ENCODE peak calls at places on chromosome 2, in four cellular contexts. R is AG10803, F is GM12865, H is spleen. D is an unnamed sample.

GRCh38 chr2:122737429-122738077 is 982.1 kb downstream of the TSN start:
- DNase-seq in R (no peak), F (peak; percentile 61), H (no peak), D (no peak)

GRCh38 chr2:166994588-166995336 is 106.5 kb downstream of the XIRP2 start:
- DNase-seq in R (no peak), F (no peak), H (no peak), D (no peak)

GRCh38 chr2:9136997-9137819 is 69.4 kb upstream of the ASAP2 start:
- DNase-seq in R (no peak), F (no peak), H (peak; percentile 63), D (no peak)

GRCh38 chr2:205898744-205899143 is 187.2 kb downstream of the INO80D start:
- DNase-seq in R (no peak), F (no peak), H (no peak), D (no peak)

GRCh38 chr2:174951746-174952145 is 53.4 kb downstream of the CHN1 start:
- DNase-seq in R (peak; percentile 76), F (no peak), H (no peak), D (no peak)

GRCh38 chr2:9648821-9649220 is 18.0 kb upstream of the YWHAQ start:
- DNase-seq in R (no peak), F (no peak), H (no peak), D (no peak)

GRCh38 chr2:189613077-189613636 is 32.6 kb upstream of the SLC40A1 start:
- DNase-seq in R (peak; percentile 71), F (no peak), H (no peak), D (no peak)

GRCh38 chr2:98347298-98348065 is 1.2 kb downstream of the CNGA3 start:
- DNase-seq in R (no peak), F (no peak), H (no peak), D (peak; percentile 3)

GRCh38 chr2:100818606-100819364 is 1.2 kb upstream of the NPAS2 start:
- DNase-seq in R (peak; percentile 65), F (no peak), H (no peak), D (peak; percentile 49)

GRCh38 chr2:25557179-25558036 is 116.0 kb downstream of the DTNB start:
- DNase-seq in R (no peak), F (peak; percentile 51), H (no peak), D (no peak)

GRCh38 chr2:44291281-44292248 is 16.3 kb downstream of the SLC3A1 start:
- DNase-seq in R (peak; percentile 76), F (peak; percentile 11), H (no peak), D (peak; percentile 5)

GRCh38 chr2:37738266-37738885 is 66.9 kb upstream of the CDC42EP3 start:
- DNase-seq in R (no peak), F (no peak), H (no peak), D (no peak)

GRCh38 chr2:196598412-196598811 is 41.1 kb upstream of the CCDC150 start:
- DNase-seq in R (no peak), F (no peak), H (no peak), D (no peak)

GRCh38 chr2:26900831-26901321 is 52.9 kb downstream of the DPYSL5 start:
- DNase-seq in R (no peak), F (no peak), H (no peak), D (no peak)

GRCh38 chr2:125313806-125314205 is 1288.7 kb downstream of the CNTNAP5 start:
- DNase-seq in R (no peak), F (peak; percentile 23), H (peak; percentile 51), D (no peak)

GRCh38 chr2:111135910-111136297 is 15.2 kb downstream of the BCL2L11 start:
- DNase-seq in R (no peak), F (no peak), H (no peak), D (no peak)

GRCh38 chr2:237217995-237218621 is 132.4 kb downstream of the COPS8 start:
- DNase-seq in R (peak; percentile 54), F (no peak), H (no peak), D (no peak)

GRCh38 chr2:192072261-192072660 is 122.5 kb downstream of the TMEFF2 start:
- DNase-seq in R (no peak), F (no peak), H (no peak), D (no peak)

GRCh38 chr2:171675810-171676345 is 11.4 kb upstream of the DYNC1I2 start:
- DNase-seq in R (no peak), F (no peak), H (no peak), D (no peak)

GRCh38 chr2:184444217-184444616 is 154.1 kb upstream of the ZNF804A start:
- DNase-seq in R (no peak), F (peak; percentile 77), H (no peak), D (no peak)

GRCh38 chr2:219483451-219484342 is 15.0 kb upstream of the GMPPA start:
- DNase-seq in R (no peak), F (no peak), H (no peak), D (no peak)

GRCh38 chr2:176753205-176753604 is 459.4 kb upstream of the HNRNPA3 start:
- DNase-seq in R (no peak), F (no peak), H (no peak), D (no peak)

GRCh38 chr2:85772019-85772745 is 18.4 kb downstream of the ATOH8 start:
- DNase-seq in R (peak; percentile 100), F (no peak), H (peak; percentile 91), D (no peak)

GRCh38 chr2:138428710-138429440 is 72.7 kb upstream of the SPOPL start:
- DNase-seq in R (no peak), F (no peak), H (no peak), D (no peak)

DNA sequence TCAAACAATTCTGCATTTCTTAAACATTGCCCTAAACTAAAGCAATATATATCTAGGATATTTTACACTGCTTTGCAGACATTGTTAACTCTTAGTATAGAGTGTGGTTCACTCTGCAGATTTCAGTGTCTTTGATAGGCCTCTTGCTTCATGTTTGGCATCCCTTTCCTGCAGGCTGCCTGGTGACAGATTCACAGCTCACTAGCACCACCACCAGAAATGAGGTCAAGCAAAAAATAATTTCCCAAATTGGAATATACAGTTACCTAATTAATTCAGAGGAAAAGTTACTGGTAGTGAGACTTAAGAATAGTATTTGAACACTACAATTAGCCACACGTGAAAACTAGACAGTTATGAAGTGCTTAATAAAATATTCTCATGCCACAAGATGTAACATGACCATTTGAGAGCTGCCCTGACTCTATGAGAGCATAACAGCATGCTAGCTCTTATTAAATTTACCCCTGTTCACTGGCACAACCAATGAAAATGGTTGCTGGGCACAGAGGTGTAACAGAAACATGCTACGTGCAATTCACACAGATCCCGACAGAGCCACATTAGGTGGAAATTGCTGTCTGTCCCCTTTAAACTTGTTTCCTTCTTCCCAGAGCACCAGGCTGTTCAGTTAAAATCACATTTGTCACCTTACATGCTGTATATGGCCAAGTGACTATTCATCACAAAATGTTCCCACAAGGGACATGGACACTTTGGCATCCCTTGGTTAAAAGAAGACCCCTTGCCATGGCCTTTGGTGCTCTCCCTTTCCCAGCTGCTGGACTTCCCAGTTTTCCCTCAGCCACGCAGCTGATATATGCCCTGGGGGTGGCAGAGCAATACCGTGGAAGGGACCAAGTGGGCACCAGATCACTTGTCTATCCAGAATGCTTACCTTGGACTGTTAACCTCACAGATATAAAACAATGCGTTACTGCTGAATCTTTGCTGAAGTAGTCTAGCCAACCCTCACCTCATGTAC is 35.7 kb downstream of the PAIP2B start:
- DNase-seq in R (peak; percentile 40), F (no peak), H (no peak), D (no peak)
- TF ChIP-seq CTCF in R (peak; percentile 48), F (no peak), H (no peak), D (no peak)

GRCh38 chr2:162795312-162795711 is 43.3 kb downstream of the KCNH7 start:
- DNase-seq in R (no peak), F (peak; percentile 21), H (no peak), D (no peak)
- TF ChIP-seq CTCF in R (no peak), F (peak; percentile 30), H (no peak), D (no peak)

DNA sequence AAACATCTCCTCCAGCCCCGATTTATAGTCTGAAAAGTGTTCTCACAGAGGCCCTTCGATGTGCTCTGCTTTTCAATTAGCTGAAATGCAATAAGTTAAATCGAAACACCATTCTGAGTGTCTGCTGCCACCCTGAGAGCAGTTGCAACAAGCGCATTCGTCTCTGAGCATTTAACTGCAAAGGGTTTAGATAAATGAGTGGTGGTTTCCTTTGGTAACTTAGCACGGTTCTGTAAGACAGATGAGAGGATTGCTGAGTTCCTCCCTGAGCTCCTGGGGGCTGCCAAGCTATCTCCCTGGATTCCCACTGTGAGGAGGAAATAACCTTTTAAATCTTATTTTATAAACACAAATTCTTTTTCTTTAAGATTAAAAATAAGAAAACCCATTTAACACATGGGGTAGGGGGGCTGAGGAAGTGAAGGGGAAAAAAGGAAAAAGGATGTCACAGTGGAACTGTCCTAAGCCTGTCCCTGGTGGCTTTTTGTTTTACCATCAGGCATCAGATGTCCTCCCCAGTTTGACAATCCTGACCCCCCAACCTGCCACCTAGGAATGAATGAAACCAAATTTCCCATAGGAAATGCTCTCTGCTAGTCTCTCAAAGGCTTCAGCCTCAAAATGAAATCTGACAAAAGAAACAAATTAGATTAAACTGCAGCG is 56.4 kb upstream of the CREB1 start:
- DNase-seq in R (peak; percentile 85), F (peak; percentile 73), H (no peak), D (peak; percentile 64)
- TF ChIP-seq CTCF in R (peak; percentile 96), F (peak; percentile 60), H (no peak), D (peak; percentile 51)

DNA sequence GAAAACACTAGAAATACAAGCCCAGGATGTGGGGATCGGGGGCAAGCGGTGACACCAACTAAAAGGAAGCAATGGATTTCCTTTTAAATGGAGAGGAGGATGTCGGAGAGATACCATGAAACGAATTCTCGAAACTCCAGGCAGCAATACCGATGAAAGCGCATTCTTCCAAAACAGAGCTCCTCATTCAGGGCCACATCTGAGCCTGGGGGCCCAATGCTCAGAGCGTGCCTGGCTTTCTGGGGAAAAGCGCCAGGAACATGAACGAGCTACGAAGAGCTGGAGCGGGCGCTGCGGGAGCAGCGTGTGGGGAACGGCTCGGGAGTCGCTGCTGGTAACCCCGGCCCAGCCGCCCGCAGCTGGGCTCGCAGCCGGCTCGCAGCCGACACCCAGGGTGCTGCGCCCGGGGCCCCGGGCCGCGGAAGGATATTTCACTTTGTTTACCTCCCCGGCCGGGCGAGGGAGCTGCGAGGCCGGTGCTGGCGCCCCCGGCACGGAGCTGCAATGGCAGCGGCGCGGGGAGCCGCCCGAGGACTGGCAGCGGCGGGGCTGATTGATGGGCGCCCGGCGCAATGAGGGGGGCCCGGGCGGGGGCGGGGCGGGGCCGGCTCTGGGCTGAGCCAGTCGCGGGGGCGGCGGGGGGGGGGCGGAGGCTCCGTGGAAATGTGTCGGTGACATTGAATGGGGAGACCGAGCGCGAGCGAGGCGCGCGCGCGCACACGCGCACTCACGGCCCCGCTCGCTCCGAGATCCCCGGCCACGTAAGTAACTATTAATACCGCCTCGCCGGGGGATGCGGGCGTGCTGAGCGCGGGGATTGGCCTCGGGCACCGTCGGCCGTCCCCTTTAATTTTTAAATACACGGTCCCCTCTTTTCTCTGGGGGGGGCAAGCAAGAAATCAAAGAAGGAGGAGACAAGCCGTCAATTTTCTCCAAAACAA is at the start of gene TRIB2:
- DNase-seq in R (peak; percentile 93), F (peak; percentile 94), H (peak; percentile 97), D (peak; percentile 87)
- TF ChIP-seq CTCF in R (no peak), F (peak; percentile 5), H (peak; percentile 3), D (peak; percentile 22)

GRCh38 chr2:88810017-88810416 is 118.5 kb downstream of the RPIA start:
- DNase-seq in R (no peak), F (no peak), H (no peak), D (no peak)

GRCh38 chr2:88811681-88812080 is 120.2 kb downstream of the RPIA start:
- DNase-seq in R (no peak), F (no peak), H (no peak), D (no peak)

GRCh38 chr2:88811238-88811637 is 119.8 kb downstream of the RPIA start:
- DNase-seq in R (no peak), F (no peak), H (no peak), D (no peak)

GRCh38 chr2:88809216-88809615 is 117.7 kb downstream of the RPIA start:
- DNase-seq in R (no peak), F (no peak), H (no peak), D (no peak)

GRCh38 chr2:88810488-88810887 is 119.0 kb downstream of the RPIA start:
- DNase-seq in R (no peak), F (no peak), H (no peak), D (no peak)
- TF ChIP-seq CTCF in R (no peak), F (no peak), H (no peak), D (no peak)

D was measured in activated CD8-positive, alpha-beta T cell treated with anti-CD3 and anti-CD28 coated beads for 36 hours.